ENCODE peak calls at places on chromosomes 2 and 18, in four cellular contexts. One of them, this sample, is unnamed.

GRCh38 chr18:63472380-63472779 is 4.4 kb upstream of the SERPINB5 start:
- DNase-seq in naive thymus-derived CD4-positive, alpha-beta T cell: no peak
- DNase-seq in neural crest cell: no peak
- DNase-seq in T-helper 17 cell: no peak
- DNase-seq in this sample: no peak

GRCh38 chr2:26184555-26185303 is 11.8 kb downstream of the GAREM2 start:
- DNase-seq in neural crest cell: peak; percentile 80
- DNase-seq in naive thymus-derived CD4-positive, alpha-beta T cell: peak; percentile 86
- DNase-seq in T-helper 17 cell: peak; percentile 87
- DNase-seq in this sample: peak; percentile 9

GRCh38 chr2:137199751-137200150 is 434.4 kb downstream of the THSD7B start:
- DNase-seq in neural crest cell: no peak
- DNase-seq in T-helper 17 cell: no peak
- DNase-seq in naive thymus-derived CD4-positive, alpha-beta T cell: no peak
- DNase-seq in this sample: no peak

GRCh38 chr2:44246840-44247369 is 28.4 kb upstream of the SLC3A1 start:
- DNase-seq in neural crest cell: no peak
- DNase-seq in T-helper 17 cell: no peak
- DNase-seq in naive thymus-derived CD4-positive, alpha-beta T cell: no peak
- DNase-seq in this sample: no peak

GRCh38 chr2:25349397-25349796 is 7.7 kb upstream of the DNMT3A start:
- DNase-seq in T-helper 17 cell: no peak
- DNase-seq in neural crest cell: no peak
- DNase-seq in naive thymus-derived CD4-positive, alpha-beta T cell: no peak
- DNase-seq in this sample: peak; percentile 81

GRCh38 chr2:155099784-155100183 is 401.3 kb downstream of the KCNJ3 start:
- DNase-seq in T-helper 17 cell: no peak
- DNase-seq in naive thymus-derived CD4-positive, alpha-beta T cell: no peak
- DNase-seq in neural crest cell: no peak
- DNase-seq in this sample: no peak

GRCh38 chr2:219886615-219887014 is 259.2 kb downstream of the SLC4A3 start:
- DNase-seq in neural crest cell: no peak
- DNase-seq in T-helper 17 cell: no peak
- DNase-seq in naive thymus-derived CD4-positive, alpha-beta T cell: no peak
- DNase-seq in this sample: no peak

GRCh38 chr2:36469701-36470100 is 114.1 kb downstream of the CRIM1 start:
- DNase-seq in naive thymus-derived CD4-positive, alpha-beta T cell: no peak
- DNase-seq in T-helper 17 cell: no peak
- DNase-seq in neural crest cell: no peak
- DNase-seq in this sample: no peak

GRCh38 chr2:27870724-27871123 is 19.5 kb downstream of the RBKS start:
- DNase-seq in T-helper 17 cell: no peak
- DNase-seq in naive thymus-derived CD4-positive, alpha-beta T cell: no peak
- DNase-seq in neural crest cell: no peak
- DNase-seq in this sample: no peak

GRCh38 chr18:8499810-8500663 is 109.2 kb upstream of the RAB12 start:
- DNase-seq in neural crest cell: no peak
- DNase-seq in naive thymus-derived CD4-positive, alpha-beta T cell: no peak
- DNase-seq in T-helper 17 cell: no peak
- DNase-seq in this sample: no peak

GRCh38 chr2:218482651-218483050 is 63.7 kb downstream of the VIL1 start:
- DNase-seq in neural crest cell: no peak
- DNase-seq in T-helper 17 cell: no peak
- DNase-seq in naive thymus-derived CD4-positive, alpha-beta T cell: no peak
- DNase-seq in this sample: no peak

GRCh38 chr2:183059561-183059960 is 19.0 kb upstream of the DUSP19 start:
- DNase-seq in neural crest cell: no peak
- DNase-seq in naive thymus-derived CD4-positive, alpha-beta T cell: no peak
- DNase-seq in T-helper 17 cell: no peak
- DNase-seq in this sample: peak; percentile 85

GRCh38 chr18:79030680-79031079 is 38.5 kb upstream of the ATP9B start:
- DNase-seq in T-helper 17 cell: no peak
- DNase-seq in naive thymus-derived CD4-positive, alpha-beta T cell: no peak
- DNase-seq in neural crest cell: no peak
- DNase-seq in this sample: no peak

GRCh38 chr2:152513681-152514080 is 178.7 kb downstream of the FMNL2 start:
- DNase-seq in naive thymus-derived CD4-positive, alpha-beta T cell: no peak
- DNase-seq in T-helper 17 cell: no peak
- DNase-seq in neural crest cell: no peak
- DNase-seq in this sample: peak; percentile 85

GRCh38 chr2:223760838-223761502 is 76.4 kb downstream of the AP1S3 start:
- DNase-seq in neural crest cell: no peak
- DNase-seq in T-helper 17 cell: peak; percentile 8
- DNase-seq in naive thymus-derived CD4-positive, alpha-beta T cell: peak; percentile 46
- DNase-seq in this sample: peak; percentile 76

GRCh38 chr2:129767987-129768386 is 211.5 kb upstream of the RAB6C start:
- DNase-seq in neural crest cell: no peak
- DNase-seq in T-helper 17 cell: no peak
- DNase-seq in naive thymus-derived CD4-positive, alpha-beta T cell: no peak
- DNase-seq in this sample: no peak

GRCh38 chr18:62436636-62437519 is 85.9 kb upstream of the ZCCHC2 start:
- DNase-seq in naive thymus-derived CD4-positive, alpha-beta T cell: no peak
- DNase-seq in T-helper 17 cell: no peak
- DNase-seq in neural crest cell: no peak
- DNase-seq in this sample: peak; percentile 92

GRCh38 chr2:175131252-175131651 is 36.8 kb downstream of the ATF2 start:
- DNase-seq in naive thymus-derived CD4-positive, alpha-beta T cell: no peak
- DNase-seq in neural crest cell: no peak
- DNase-seq in T-helper 17 cell: no peak
- DNase-seq in this sample: no peak

GRCh38 chr2:36356199-36356989 is 816 bp downstream of the CRIM1 start:
- DNase-seq in neural crest cell: peak; percentile 43
- DNase-seq in T-helper 17 cell: peak; percentile 6
- DNase-seq in naive thymus-derived CD4-positive, alpha-beta T cell: peak; percentile 49
- DNase-seq in this sample: peak; percentile 36

GRCh38 chr2:172496096-172496709 is 59.7 kb upstream of the PDK1 start:
- DNase-seq in naive thymus-derived CD4-positive, alpha-beta T cell: no peak
- DNase-seq in T-helper 17 cell: peak; percentile 7
- DNase-seq in neural crest cell: no peak
- DNase-seq in this sample: no peak

GRCh38 chr2:9820020-9820973 is 23.0 kb upstream of the TAF1B start:
- DNase-seq in T-helper 17 cell: no peak
- DNase-seq in naive thymus-derived CD4-positive, alpha-beta T cell: peak; percentile 10
- DNase-seq in neural crest cell: no peak
- DNase-seq in this sample: peak; percentile 64

GRCh38 chr2:49045083-49045482 is 109.2 kb downstream of the FSHR start:
- DNase-seq in naive thymus-derived CD4-positive, alpha-beta T cell: no peak
- DNase-seq in neural crest cell: no peak
- DNase-seq in T-helper 17 cell: no peak
- DNase-seq in this sample: no peak

GRCh38 chr2:224440988-224441387 is 39.1 kb upstream of the FAM124B start:
- DNase-seq in T-helper 17 cell: no peak
- DNase-seq in naive thymus-derived CD4-positive, alpha-beta T cell: no peak
- DNase-seq in neural crest cell: no peak
- DNase-seq in this sample: no peak

GRCh38 chr18:666177-666576 is 8.7 kb downstream of the TYMS start:
- DNase-seq in naive thymus-derived CD4-positive, alpha-beta T cell: no peak
- DNase-seq in T-helper 17 cell: no peak
- DNase-seq in neural crest cell: no peak
- DNase-seq in this sample: no peak

GRCh38 chr18:8800445-8800844 is 95.1 kb downstream of the MTCL1 start:
- DNase-seq in T-helper 17 cell: no peak
- DNase-seq in naive thymus-derived CD4-positive, alpha-beta T cell: no peak
- DNase-seq in neural crest cell: no peak
- DNase-seq in this sample: peak; percentile 99